ENCODE peak calls at places on chromosomes 13 and 19, in six cellular contexts. O, L, Q, I, R and P are unnamed samples.

GRCh38 chr19:45638930-45639729 is at the start of gene EML2:
- DNase-seq in O (peak; percentile 50), L (peak; percentile 15), Q (peak; percentile 72), I (peak; percentile 71), R (peak; percentile 49), P (peak; percentile 80)

GRCh38 chr19:54415208-54415900 is at the start of gene TTYH1:
- DNase-seq in O (no peak), L (peak; percentile 88), Q (no peak), I (no peak), R (no peak), P (no peak)

GRCh38 chr19:41871573-41872383 is 5.3 kb upstream of the CD79A start:
- DNase-seq in O (no peak), L (peak; percentile 19), Q (peak; percentile 42), I (no peak), R (peak; percentile 56), P (peak; percentile 78)

GRCh38 chr19:44590245-44591059 is 22.9 kb upstream of the IGSF23 start:
- DNase-seq in O (no peak), L (no peak), Q (no peak), I (no peak), R (no peak), P (no peak)

GRCh38 chr19:49890349-49891311 is 6.1 kb downstream of the IL4I1 start:
- DNase-seq in O (peak; percentile 60), L (peak; percentile 93), Q (peak; percentile 53), I (peak; percentile 57), R (no peak), P (peak; percentile 67)

GRCh38 chr19:51338563-51339312 is 3.2 kb downstream of the VSIG10L start:
- DNase-seq in O (peak; percentile 89), L (peak; percentile 95), Q (peak; percentile 86), I (peak; percentile 87), R (peak; percentile 88), P (peak; percentile 90)

GRCh38 chr13:62684359-62684758 is 1268.7 kb upstream of the PCDH20 start:
- DNase-seq in O (no peak), L (no peak), Q (no peak), I (no peak), R (no peak), P (no peak)

GRCh38 chr13:50617134-50617721 is 226.3 kb downstream of the DLEU7 start:
- DNase-seq in O (no peak), L (no peak), Q (no peak), I (no peak), R (peak; percentile 21), P (no peak)

GRCh38 chr13:95643471-95643813 is 1.1 kb downstream of the DZIP1 start:
- DNase-seq in O (peak; percentile 22), L (peak; percentile 57), Q (no peak), I (no peak), R (peak; percentile 23), P (no peak)

GRCh38 chr19:38663957-38664502 is 16.6 kb downstream of the ACTN4 start:
- DNase-seq in O (no peak), L (no peak), Q (peak; percentile 57), I (no peak), R (no peak), P (no peak)

GRCh38 chr13:114027046-114027760 is 53.3 kb upstream of the C13orf46 start:
- DNase-seq in O (peak; percentile 64), L (no peak), Q (no peak), I (no peak), R (no peak), P (no peak)

GRCh38 chr19:10412257-10412977 is 7.9 kb upstream of the PDE4A start:
- DNase-seq in O (no peak), L (no peak), Q (no peak), I (no peak), R (no peak), P (no peak)

GRCh38 chr19:10407102-10407501 is 3.8 kb upstream of the CDC37 start:
- DNase-seq in O (no peak), L (no peak), Q (no peak), I (no peak), R (no peak), P (no peak)

GRCh38 chr19:10406191-10406590 is 2.8 kb upstream of the CDC37 start:
- DNase-seq in O (no peak), L (no peak), Q (no peak), I (no peak), R (no peak), P (no peak)

GRCh38 chr19:10404888-10405808 is 1.8 kb upstream of the CDC37 start:
- DNase-seq in O (no peak), L (peak; percentile 42), Q (no peak), I (no peak), R (no peak), P (no peak)

GRCh38 chr19:10408511-10409291 is 5.4 kb upstream of the CDC37 start:
- DNase-seq in O (no peak), L (peak; percentile 34), Q (peak; percentile 76), I (no peak), R (no peak), P (peak; percentile 62)
- TF ChIP-seq EP300 in O (no peak), L (no peak), Q (no peak), I (no peak), R (no peak), P (no peak)

GRCh38 chr13:26619321-26619720 is 61.8 kb downstream of the WASF3 start:
- DNase-seq in O (no peak), L (no peak), Q (no peak), I (no peak), R (no peak), P (no peak)

GRCh38 chr13:26614721-26615120 is 57.2 kb downstream of the WASF3 start:
- DNase-seq in O (no peak), L (no peak), Q (no peak), I (no peak), R (no peak), P (no peak)

GRCh38 chr13:26618726-26619125 is 61.2 kb downstream of the WASF3 start:
- DNase-seq in O (no peak), L (no peak), Q (no peak), I (no peak), R (no peak), P (no peak)

GRCh38 chr13:26621731-26622401 is 64.4 kb downstream of the WASF3 start:
- DNase-seq in O (no peak), L (no peak), Q (no peak), I (no peak), R (no peak), P (peak; percentile 30)

DNA sequence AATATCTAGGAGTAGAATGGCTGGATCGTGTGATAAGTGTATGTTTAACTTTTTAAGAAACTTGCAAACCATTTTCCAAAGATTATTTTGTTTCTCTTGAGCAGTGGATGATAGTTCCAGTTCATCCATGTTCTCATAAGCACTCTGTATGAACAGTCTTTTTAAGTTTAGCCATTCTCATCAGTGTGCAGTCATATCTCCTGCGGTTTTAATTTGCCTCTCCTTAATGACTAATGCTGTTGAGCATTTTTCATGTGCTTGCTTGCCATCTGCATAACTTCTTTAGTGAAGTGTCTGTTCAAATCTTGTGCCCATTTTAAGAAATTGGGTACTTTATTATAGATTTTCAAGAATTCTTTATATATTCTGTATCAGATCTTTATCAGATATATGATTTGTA is 58.6 kb downstream of the WASF3 start:
- DNase-seq in O (no peak), L (no peak), Q (no peak), I (no peak), R (no peak), P (no peak)
- H3K4me3 ChIP-seq in O (no peak overlapping the region), L (no peak overlapping the region), Q (no peak overlapping the region), I (no peak overlapping the region), R (no peak overlapping the region), P (no peak overlapping the region)

GRCh38 chr19:1130801-1131717 is 27.3 kb downstream of the GPX4 start:
- DNase-seq in O (no peak), L (no peak), Q (no peak), I (peak; percentile 46), R (no peak), P (peak; percentile 70)

GRCh38 chr19:1133471-1133929 is 29.7 kb downstream of the GPX4 start:
- DNase-seq in O (no peak), L (peak; percentile 70), Q (peak; percentile 55), I (peak; percentile 56), R (peak; percentile 74), P (peak; percentile 79)

GRCh38 chr19:1129535-1129934 is 25.7 kb downstream of the GPX4 start:
- DNase-seq in O (no peak), L (no peak), Q (no peak), I (no peak), R (no peak), P (no peak)

GRCh38 chr19:1132625-1133383 is 29.0 kb downstream of the GPX4 start:
- DNase-seq in O (peak; percentile 57), L (no peak), Q (no peak), I (no peak), R (no peak), P (peak; percentile 47)

GRCh38 chr19:1131718-1132552 is 28.1 kb downstream of the GPX4 start:
- DNase-seq in O (peak; percentile 79), L (no peak), Q (peak; percentile 96), I (peak; percentile 92), R (peak; percentile 64), P (peak; percentile 93)
- TF ChIP-seq EP300 in O (peak; percentile 95), L (no peak), Q (peak; percentile 98), I (peak; percentile 93), R (no peak), P (peak; percentile 95)

DNA sequence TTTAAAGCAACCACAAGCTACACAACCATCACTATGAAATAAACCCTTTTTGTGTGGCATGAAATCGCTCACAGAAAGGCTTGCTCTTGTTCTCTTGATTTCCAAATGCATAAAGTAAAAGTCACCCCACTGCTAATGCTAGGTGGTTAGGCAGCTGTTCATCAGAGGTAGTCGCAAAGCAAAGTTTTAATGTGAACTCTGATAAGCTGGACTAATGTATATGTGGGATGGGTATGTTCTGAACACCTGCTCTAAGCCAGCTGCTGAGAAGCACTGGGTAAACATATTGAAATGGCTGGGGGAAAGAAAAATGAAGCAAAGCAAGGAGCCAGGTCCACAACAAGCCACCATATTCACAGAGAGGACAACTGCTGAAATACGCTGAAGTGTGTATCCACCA is 142.3 kb downstream of the KLF12 start:
- DNase-seq in O (no peak), L (no peak), Q (no peak), I (no peak), R (no peak), P (no peak)
- H3K4me3 ChIP-seq in O (no peak overlapping the region), L (no peak overlapping the region), Q (no peak overlapping the region), I (no peak overlapping the region), R (no peak overlapping the region), P (no peak overlapping the region)